ENCODE peak calls at places on chromosomes 6 and 20, in six cellular contexts. One of them, this sample, is unnamed.

GRCh38 chr6:45310118-45310788 is 17.9 kb upstream of the RUNX2 start:
- DNase-seq in adrenal gland: no peak
- DNase-seq in Calu3: no peak
- DNase-seq in stimulated activated CD4-positive, alpha-beta T cell treated with anti-CD3 and anti-CD28 coated beads, Interleukin-1b, Interleukin-23, amount 100 ng/mL, for 24 hours: peak
- DNase-seq in CD8-positive, alpha-beta T cell: peak
- DNase-seq in AG09309: no peak
- DNase-seq in this sample: peak

GRCh38 chr6:146289816-146290588 is 253.6 kb upstream of the RAB32 start:
- DNase-seq in adrenal gland: no peak
- DNase-seq in CD8-positive, alpha-beta T cell: no peak
- DNase-seq in Calu3: no peak
- DNase-seq in AG09309: peak
- DNase-seq in stimulated activated CD4-positive, alpha-beta T cell treated with anti-CD3 and anti-CD28 coated beads, Interleukin-1b, Interleukin-23, amount 100 ng/mL, for 24 hours: no peak
- DNase-seq in this sample: no peak

GRCh38 chr6:26205625-26206574 is 118.7 kb downstream of the HFE start:
- DNase-seq in Calu3: peak
- DNase-seq in adrenal gland: no peak
- DNase-seq in CD8-positive, alpha-beta T cell: no peak
- DNase-seq in AG09309: no peak
- DNase-seq in stimulated activated CD4-positive, alpha-beta T cell treated with anti-CD3 and anti-CD28 coated beads, Interleukin-1b, Interleukin-23, amount 100 ng/mL, for 24 hours: no peak
- DNase-seq in this sample: no peak

GRCh38 chr6:150767585-150768164 is 97.8 kb upstream of the MTHFD1L start:
- DNase-seq in Calu3: no peak
- DNase-seq in stimulated activated CD4-positive, alpha-beta T cell treated with anti-CD3 and anti-CD28 coated beads, Interleukin-1b, Interleukin-23, amount 100 ng/mL, for 24 hours: no peak
- DNase-seq in adrenal gland: no peak
- DNase-seq in CD8-positive, alpha-beta T cell: no peak
- DNase-seq in AG09309: no peak
- DNase-seq in this sample: no peak

GRCh38 chr6:20605581-20605980 is 71.3 kb downstream of the CDKAL1 start:
- DNase-seq in stimulated activated CD4-positive, alpha-beta T cell treated with anti-CD3 and anti-CD28 coated beads, Interleukin-1b, Interleukin-23, amount 100 ng/mL, for 24 hours: no peak
- DNase-seq in adrenal gland: no peak
- DNase-seq in AG09309: peak
- DNase-seq in CD8-positive, alpha-beta T cell: no peak
- DNase-seq in Calu3: no peak
- DNase-seq in this sample: no peak

GRCh38 chr6:169545956-169546355 is 155.9 kb downstream of the WDR27 start:
- DNase-seq in Calu3: no peak
- DNase-seq in stimulated activated CD4-positive, alpha-beta T cell treated with anti-CD3 and anti-CD28 coated beads, Interleukin-1b, Interleukin-23, amount 100 ng/mL, for 24 hours: no peak
- DNase-seq in AG09309: no peak
- DNase-seq in adrenal gland: no peak
- DNase-seq in CD8-positive, alpha-beta T cell: no peak
- DNase-seq in this sample: no peak

GRCh38 chr6:15662246-15663056 is at the start of gene DTNBP1:
- DNase-seq in CD8-positive, alpha-beta T cell: peak
- DNase-seq in Calu3: peak
- DNase-seq in AG09309: no peak
- DNase-seq in stimulated activated CD4-positive, alpha-beta T cell treated with anti-CD3 and anti-CD28 coated beads, Interleukin-1b, Interleukin-23, amount 100 ng/mL, for 24 hours: peak
- DNase-seq in adrenal gland: peak
- DNase-seq in this sample: peak

GRCh38 chr6:89794324-89794723 is 25.3 kb downstream of the MDN1 start:
- DNase-seq in stimulated activated CD4-positive, alpha-beta T cell treated with anti-CD3 and anti-CD28 coated beads, Interleukin-1b, Interleukin-23, amount 100 ng/mL, for 24 hours: no peak
- DNase-seq in adrenal gland: no peak
- DNase-seq in Calu3: no peak
- DNase-seq in CD8-positive, alpha-beta T cell: no peak
- DNase-seq in AG09309: no peak
- DNase-seq in this sample: peak

GRCh38 chr6:161406633-161407032 is 132.8 kb upstream of the AGPAT4 start:
- DNase-seq in adrenal gland: no peak
- DNase-seq in CD8-positive, alpha-beta T cell: no peak
- DNase-seq in Calu3: no peak
- DNase-seq in AG09309: peak
- DNase-seq in stimulated activated CD4-positive, alpha-beta T cell treated with anti-CD3 and anti-CD28 coated beads, Interleukin-1b, Interleukin-23, amount 100 ng/mL, for 24 hours: no peak
- DNase-seq in this sample: no peak

GRCh38 chr6:159056003-159056402 is 11.2 kb upstream of the TAGAP start:
- DNase-seq in adrenal gland: no peak
- DNase-seq in Calu3: no peak
- DNase-seq in AG09309: no peak
- DNase-seq in stimulated activated CD4-positive, alpha-beta T cell treated with anti-CD3 and anti-CD28 coated beads, Interleukin-1b, Interleukin-23, amount 100 ng/mL, for 24 hours: no peak
- DNase-seq in CD8-positive, alpha-beta T cell: no peak
- DNase-seq in this sample: no peak

GRCh38 chr6:139369568-139370046 is 4.8 kb downstream of the CITED2 start:
- DNase-seq in stimulated activated CD4-positive, alpha-beta T cell treated with anti-CD3 and anti-CD28 coated beads, Interleukin-1b, Interleukin-23, amount 100 ng/mL, for 24 hours: no peak
- DNase-seq in AG09309: peak
- DNase-seq in CD8-positive, alpha-beta T cell: no peak
- DNase-seq in adrenal gland: peak
- DNase-seq in Calu3: no peak
- DNase-seq in this sample: no peak

GRCh38 chr6:42451595-42452170 is at the start of gene TRERF1:
- DNase-seq in Calu3: peak
- DNase-seq in AG09309: no peak
- DNase-seq in CD8-positive, alpha-beta T cell: peak
- DNase-seq in adrenal gland: peak
- DNase-seq in stimulated activated CD4-positive, alpha-beta T cell treated with anti-CD3 and anti-CD28 coated beads, Interleukin-1b, Interleukin-23, amount 100 ng/mL, for 24 hours: peak
- DNase-seq in this sample: peak

GRCh38 chr6:31356946-31357466 is at the start of gene HLA-B:
- DNase-seq in stimulated activated CD4-positive, alpha-beta T cell treated with anti-CD3 and anti-CD28 coated beads, Interleukin-1b, Interleukin-23, amount 100 ng/mL, for 24 hours: peak
- DNase-seq in adrenal gland: peak
- DNase-seq in Calu3: peak
- DNase-seq in AG09309: peak
- DNase-seq in CD8-positive, alpha-beta T cell: peak
- DNase-seq in this sample: peak

GRCh38 chr20:55160996-55161395 is 685.6 kb downstream of the DOK5 start:
- DNase-seq in CD8-positive, alpha-beta T cell: no peak
- DNase-seq in stimulated activated CD4-positive, alpha-beta T cell treated with anti-CD3 and anti-CD28 coated beads, Interleukin-1b, Interleukin-23, amount 100 ng/mL, for 24 hours: no peak
- DNase-seq in Calu3: no peak
- DNase-seq in AG09309: no peak
- DNase-seq in adrenal gland: no peak
- DNase-seq in this sample: no peak

GRCh38 chr6:116881236-116881635 is 4.2 kb downstream of the RFX6 start:
- DNase-seq in stimulated activated CD4-positive, alpha-beta T cell treated with anti-CD3 and anti-CD28 coated beads, Interleukin-1b, Interleukin-23, amount 100 ng/mL, for 24 hours: no peak
- DNase-seq in adrenal gland: no peak
- DNase-seq in CD8-positive, alpha-beta T cell: no peak
- DNase-seq in AG09309: no peak
- DNase-seq in Calu3: no peak
- DNase-seq in this sample: no peak

GRCh38 chr20:58228484-58229197 is at the start of gene ANKRD60:
- DNase-seq in CD8-positive, alpha-beta T cell: peak
- DNase-seq in AG09309: no peak
- DNase-seq in adrenal gland: peak
- DNase-seq in Calu3: no peak
- DNase-seq in stimulated activated CD4-positive, alpha-beta T cell treated with anti-CD3 and anti-CD28 coated beads, Interleukin-1b, Interleukin-23, amount 100 ng/mL, for 24 hours: peak
- DNase-seq in this sample: peak

GRCh38 chr20:34475979-34476736 is 40.1 kb upstream of the DYNLRB1 start:
- DNase-seq in Calu3: peak
- DNase-seq in adrenal gland: peak
- DNase-seq in CD8-positive, alpha-beta T cell: no peak
- DNase-seq in AG09309: no peak
- DNase-seq in stimulated activated CD4-positive, alpha-beta T cell treated with anti-CD3 and anti-CD28 coated beads, Interleukin-1b, Interleukin-23, amount 100 ng/mL, for 24 hours: peak
- DNase-seq in this sample: peak

GRCh38 chr6:90100059-90100665 is 196.5 kb downstream of the BACH2 start:
- DNase-seq in stimulated activated CD4-positive, alpha-beta T cell treated with anti-CD3 and anti-CD28 coated beads, Interleukin-1b, Interleukin-23, amount 100 ng/mL, for 24 hours: no peak
- DNase-seq in adrenal gland: no peak
- DNase-seq in AG09309: no peak
- DNase-seq in CD8-positive, alpha-beta T cell: no peak
- DNase-seq in Calu3: no peak
- DNase-seq in this sample: no peak

GRCh38 chr6:157990321-157991066 is 8.8 kb downstream of the SYNJ2 start:
- DNase-seq in adrenal gland: no peak
- DNase-seq in AG09309: no peak
- DNase-seq in stimulated activated CD4-positive, alpha-beta T cell treated with anti-CD3 and anti-CD28 coated beads, Interleukin-1b, Interleukin-23, amount 100 ng/mL, for 24 hours: no peak
- DNase-seq in CD8-positive, alpha-beta T cell: no peak
- DNase-seq in Calu3: no peak
- DNase-seq in this sample: no peak

GRCh38 chr20:57450931-57451330 is 59.7 kb downstream of the RBM38 start:
- DNase-seq in Calu3: no peak
- DNase-seq in CD8-positive, alpha-beta T cell: no peak
- DNase-seq in adrenal gland: no peak
- DNase-seq in AG09309: no peak
- DNase-seq in stimulated activated CD4-positive, alpha-beta T cell treated with anti-CD3 and anti-CD28 coated beads, Interleukin-1b, Interleukin-23, amount 100 ng/mL, for 24 hours: no peak
- DNase-seq in this sample: no peak

GRCh38 chr20:53859684-53860083 is 210.7 kb downstream of the BCAS1 start:
- DNase-seq in AG09309: no peak
- DNase-seq in stimulated activated CD4-positive, alpha-beta T cell treated with anti-CD3 and anti-CD28 coated beads, Interleukin-1b, Interleukin-23, amount 100 ng/mL, for 24 hours: no peak
- DNase-seq in CD8-positive, alpha-beta T cell: no peak
- DNase-seq in Calu3: no peak
- DNase-seq in adrenal gland: peak
- DNase-seq in this sample: no peak

GRCh38 chr6:56311525-56311924 is 64.1 kb upstream of the COL21A1 start:
- DNase-seq in stimulated activated CD4-positive, alpha-beta T cell treated with anti-CD3 and anti-CD28 coated beads, Interleukin-1b, Interleukin-23, amount 100 ng/mL, for 24 hours: no peak
- DNase-seq in Calu3: no peak
- DNase-seq in CD8-positive, alpha-beta T cell: no peak
- DNase-seq in AG09309: no peak
- DNase-seq in adrenal gland: no peak
- DNase-seq in this sample: no peak

GRCh38 chr6:111478064-111478476 is 4.9 kb downstream of the REV3L start:
- DNase-seq in adrenal gland: no peak
- DNase-seq in stimulated activated CD4-positive, alpha-beta T cell treated with anti-CD3 and anti-CD28 coated beads, Interleukin-1b, Interleukin-23, amount 100 ng/mL, for 24 hours: no peak
- DNase-seq in Calu3: no peak
- DNase-seq in AG09309: no peak
- DNase-seq in CD8-positive, alpha-beta T cell: no peak
- DNase-seq in this sample: no peak

GRCh38 chr20:25259358-25259757 is 11.5 kb downstream of the PYGB start:
- DNase-seq in adrenal gland: no peak
- DNase-seq in stimulated activated CD4-positive, alpha-beta T cell treated with anti-CD3 and anti-CD28 coated beads, Interleukin-1b, Interleukin-23, amount 100 ng/mL, for 24 hours: no peak
- DNase-seq in Calu3: no peak
- DNase-seq in CD8-positive, alpha-beta T cell: no peak
- DNase-seq in AG09309: no peak
- DNase-seq in this sample: no peak

GRCh38 chr6:89406157-89406556 is 5.9 kb downstream of the RRAGD start:
- DNase-seq in Calu3: no peak
- DNase-seq in stimulated activated CD4-positive, alpha-beta T cell treated with anti-CD3 and anti-CD28 coated beads, Interleukin-1b, Interleukin-23, amount 100 ng/mL, for 24 hours: no peak
- DNase-seq in adrenal gland: no peak
- DNase-seq in CD8-positive, alpha-beta T cell: no peak
- DNase-seq in AG09309: no peak
- DNase-seq in this sample: no peak

GRCh38 chr6:83546636-83547035 is 34.3 kb downstream of the PRSS35 start:
- DNase-seq in CD8-positive, alpha-beta T cell: no peak
- DNase-seq in Calu3: peak
- DNase-seq in adrenal gland: no peak
- DNase-seq in AG09309: no peak
- DNase-seq in stimulated activated CD4-positive, alpha-beta T cell treated with anti-CD3 and anti-CD28 coated beads, Interleukin-1b, Interleukin-23, amount 100 ng/mL, for 24 hours: no peak
- DNase-seq in this sample: no peak

GRCh38 chr6:42162812-42163211 is 10.4 kb upstream of the GUCA1A start:
- DNase-seq in stimulated activated CD4-positive, alpha-beta T cell treated with anti-CD3 and anti-CD28 coated beads, Interleukin-1b, Interleukin-23, amount 100 ng/mL, for 24 hours: no peak
- DNase-seq in CD8-positive, alpha-beta T cell: no peak
- DNase-seq in AG09309: no peak
- DNase-seq in Calu3: no peak
- DNase-seq in adrenal gland: no peak
- DNase-seq in this sample: no peak

GRCh38 chr6:28988536-28989415 is 16.3 kb downstream of the ZNF311 start:
- DNase-seq in stimulated activated CD4-positive, alpha-beta T cell treated with anti-CD3 and anti-CD28 coated beads, Interleukin-1b, Interleukin-23, amount 100 ng/mL, for 24 hours: peak
- DNase-seq in adrenal gland: peak
- DNase-seq in AG09309: no peak
- DNase-seq in Calu3: no peak
- DNase-seq in CD8-positive, alpha-beta T cell: peak
- DNase-seq in this sample: peak

GRCh38 chr6:14489445-14489844 is 371.9 kb downstream of the CD83 start:
- DNase-seq in stimulated activated CD4-positive, alpha-beta T cell treated with anti-CD3 and anti-CD28 coated beads, Interleukin-1b, Interleukin-23, amount 100 ng/mL, for 24 hours: no peak
- DNase-seq in Calu3: no peak
- DNase-seq in adrenal gland: no peak
- DNase-seq in AG09309: no peak
- DNase-seq in CD8-positive, alpha-beta T cell: no peak
- DNase-seq in this sample: no peak

GRCh38 chr6:106528521-106528920 is 100.8 kb downstream of the RTN4IP1 start:
- DNase-seq in stimulated activated CD4-positive, alpha-beta T cell treated with anti-CD3 and anti-CD28 coated beads, Interleukin-1b, Interleukin-23, amount 100 ng/mL, for 24 hours: no peak
- DNase-seq in adrenal gland: no peak
- DNase-seq in Calu3: no peak
- DNase-seq in AG09309: no peak
- DNase-seq in CD8-positive, alpha-beta T cell: no peak
- DNase-seq in this sample: no peak

This sample was measured in T-helper 2 cell treated with Interferon-gamma antibody and Interleukin-4, amounts not matched to agents 5 μg/mL and 100 μg/mL, for 36 hours.